ENCODE peak calls at places on chromosome 1, in ten cellular contexts. One of them, this sample, is unnamed.

GRCh38 chr1:67144696-67145095 is 9.9 kb upstream of the C1orf141 start:
- DNase-seq in activated CD8-positive, alpha-beta T cell treated with anti-CD3 and anti-CD28 coated beads for 36 hours: peak
- DNase-seq in GM06990: no peak
- DNase-seq in A673: peak
- DNase-seq in colonic mucosa: no peak
- DNase-seq in Calu3: no peak
- DNase-seq in astrocyte of the spinal cord: no peak
- DNase-seq in A549: no peak
- DNase-seq in cardiac fibroblast: peak
- DNase-seq in BE2C: no peak
- DNase-seq in this sample: no peak

GRCh38 chr1:78045850-78046778 is at the start of gene GIPC2:
- DNase-seq in activated CD8-positive, alpha-beta T cell treated with anti-CD3 and anti-CD28 coated beads for 36 hours: peak
- DNase-seq in GM06990: peak
- DNase-seq in A673: peak
- DNase-seq in colonic mucosa: peak
- DNase-seq in Calu3: peak
- DNase-seq in astrocyte of the spinal cord: peak
- DNase-seq in A549: no peak
- DNase-seq in cardiac fibroblast: peak
- DNase-seq in BE2C: no peak
- DNase-seq in this sample: peak

GRCh38 chr1:228420968-228421826 is 4.5 kb upstream of the TRIM17 start:
- DNase-seq in activated CD8-positive, alpha-beta T cell treated with anti-CD3 and anti-CD28 coated beads for 36 hours: no peak
- DNase-seq in GM06990: no peak
- DNase-seq in A673: no peak
- DNase-seq in colonic mucosa: no peak
- DNase-seq in Calu3: no peak
- DNase-seq in astrocyte of the spinal cord: no peak
- DNase-seq in A549: no peak
- DNase-seq in cardiac fibroblast: no peak
- DNase-seq in BE2C: no peak
- DNase-seq in this sample: no peak

GRCh38 chr1:183178490-183178889 is 7.6 kb upstream of the LAMC2 start:
- DNase-seq in activated CD8-positive, alpha-beta T cell treated with anti-CD3 and anti-CD28 coated beads for 36 hours: no peak
- DNase-seq in GM06990: no peak
- DNase-seq in A673: no peak
- DNase-seq in colonic mucosa: no peak
- DNase-seq in Calu3: no peak
- DNase-seq in astrocyte of the spinal cord: no peak
- DNase-seq in A549: no peak
- DNase-seq in cardiac fibroblast: peak
- DNase-seq in BE2C: no peak
- DNase-seq in this sample: no peak

GRCh38 chr1:162389021-162389818 is 7.7 kb downstream of the C1orf226 start:
- DNase-seq in activated CD8-positive, alpha-beta T cell treated with anti-CD3 and anti-CD28 coated beads for 36 hours: no peak
- DNase-seq in GM06990: no peak
- DNase-seq in A673: peak
- DNase-seq in colonic mucosa: no peak
- DNase-seq in Calu3: no peak
- DNase-seq in astrocyte of the spinal cord: peak
- DNase-seq in A549: no peak
- DNase-seq in cardiac fibroblast: no peak
- DNase-seq in BE2C: no peak
- DNase-seq in this sample: no peak

GRCh38 chr1:66298427-66298826 is 235.5 kb upstream of the SGIP1 start:
- DNase-seq in activated CD8-positive, alpha-beta T cell treated with anti-CD3 and anti-CD28 coated beads for 36 hours: no peak
- DNase-seq in GM06990: no peak
- DNase-seq in A673: no peak
- DNase-seq in colonic mucosa: peak
- DNase-seq in Calu3: peak
- DNase-seq in astrocyte of the spinal cord: peak
- DNase-seq in A549: no peak
- DNase-seq in cardiac fibroblast: no peak
- DNase-seq in BE2C: no peak
- DNase-seq in this sample: no peak

GRCh38 chr1:200890818-200891773 is 3.6 kb upstream of the INAVA start:
- DNase-seq in activated CD8-positive, alpha-beta T cell treated with anti-CD3 and anti-CD28 coated beads for 36 hours: peak
- DNase-seq in GM06990: peak
- DNase-seq in A673: peak
- DNase-seq in colonic mucosa: peak
- DNase-seq in Calu3: peak
- DNase-seq in astrocyte of the spinal cord: peak
- DNase-seq in A549: peak
- DNase-seq in cardiac fibroblast: peak
- DNase-seq in BE2C: peak
- DNase-seq in this sample: peak

GRCh38 chr1:83931658-83932253 is 67.2 kb downstream of the TTLL7 start:
- DNase-seq in activated CD8-positive, alpha-beta T cell treated with anti-CD3 and anti-CD28 coated beads for 36 hours: peak
- DNase-seq in GM06990: peak
- DNase-seq in A673: peak
- DNase-seq in colonic mucosa: peak
- DNase-seq in Calu3: peak
- DNase-seq in astrocyte of the spinal cord: peak
- DNase-seq in A549: peak
- DNase-seq in cardiac fibroblast: peak
- DNase-seq in BE2C: peak
- DNase-seq in this sample: peak

GRCh38 chr1:72177711-72178110 is 104.6 kb downstream of the NEGR1 start:
- DNase-seq in activated CD8-positive, alpha-beta T cell treated with anti-CD3 and anti-CD28 coated beads for 36 hours: no peak
- DNase-seq in GM06990: no peak
- DNase-seq in A673: no peak
- DNase-seq in colonic mucosa: no peak
- DNase-seq in Calu3: no peak
- DNase-seq in astrocyte of the spinal cord: peak
- DNase-seq in A549: no peak
- DNase-seq in cardiac fibroblast: no peak
- DNase-seq in BE2C: no peak
- DNase-seq in this sample: no peak

GRCh38 chr1:150805899-150806298 is 2.2 kb downstream of the CTSK start:
- DNase-seq in activated CD8-positive, alpha-beta T cell treated with anti-CD3 and anti-CD28 coated beads for 36 hours: no peak
- DNase-seq in GM06990: no peak
- DNase-seq in A673: no peak
- DNase-seq in colonic mucosa: no peak
- DNase-seq in Calu3: no peak
- DNase-seq in astrocyte of the spinal cord: no peak
- DNase-seq in A549: no peak
- DNase-seq in cardiac fibroblast: no peak
- DNase-seq in BE2C: no peak
- DNase-seq in this sample: no peak

GRCh38 chr1:238469146-238469601 is 578.5 kb upstream of the ZP4 start:
- DNase-seq in activated CD8-positive, alpha-beta T cell treated with anti-CD3 and anti-CD28 coated beads for 36 hours: no peak
- DNase-seq in GM06990: no peak
- DNase-seq in A673: no peak
- DNase-seq in colonic mucosa: no peak
- DNase-seq in Calu3: no peak
- DNase-seq in astrocyte of the spinal cord: peak
- DNase-seq in A549: no peak
- DNase-seq in cardiac fibroblast: peak
- DNase-seq in BE2C: no peak
- DNase-seq in this sample: no peak

GRCh38 chr1:101098327-101098726 is 72.7 kb upstream of the DPH5 start:
- DNase-seq in activated CD8-positive, alpha-beta T cell treated with anti-CD3 and anti-CD28 coated beads for 36 hours: no peak
- DNase-seq in GM06990: no peak
- DNase-seq in A673: no peak
- DNase-seq in colonic mucosa: no peak
- DNase-seq in Calu3: no peak
- DNase-seq in astrocyte of the spinal cord: no peak
- DNase-seq in A549: no peak
- DNase-seq in cardiac fibroblast: no peak
- DNase-seq in BE2C: no peak
- DNase-seq in this sample: no peak

GRCh38 chr1:4273747-4274146 is 373.7 kb upstream of the C1orf174 start:
- DNase-seq in activated CD8-positive, alpha-beta T cell treated with anti-CD3 and anti-CD28 coated beads for 36 hours: no peak
- DNase-seq in GM06990: no peak
- DNase-seq in A673: no peak
- DNase-seq in colonic mucosa: no peak
- DNase-seq in Calu3: no peak
- DNase-seq in astrocyte of the spinal cord: no peak
- DNase-seq in A549: no peak
- DNase-seq in cardiac fibroblast: no peak
- DNase-seq in BE2C: no peak
- DNase-seq in this sample: no peak

GRCh38 chr1:150626150-150626549 is 3.3 kb downstream of the ENSA start:
- DNase-seq in activated CD8-positive, alpha-beta T cell treated with anti-CD3 and anti-CD28 coated beads for 36 hours: no peak
- DNase-seq in GM06990: no peak
- DNase-seq in A673: no peak
- DNase-seq in colonic mucosa: no peak
- DNase-seq in Calu3: no peak
- DNase-seq in astrocyte of the spinal cord: no peak
- DNase-seq in A549: no peak
- DNase-seq in cardiac fibroblast: no peak
- DNase-seq in BE2C: no peak
- DNase-seq in this sample: no peak

GRCh38 chr1:113761937-113762336 is 2.7 kb upstream of the PHTF1 start:
- DNase-seq in activated CD8-positive, alpha-beta T cell treated with anti-CD3 and anti-CD28 coated beads for 36 hours: no peak
- DNase-seq in GM06990: no peak
- DNase-seq in A673: no peak
- DNase-seq in colonic mucosa: no peak
- DNase-seq in Calu3: no peak
- DNase-seq in astrocyte of the spinal cord: no peak
- DNase-seq in A549: no peak
- DNase-seq in cardiac fibroblast: no peak
- DNase-seq in BE2C: no peak
- DNase-seq in this sample: no peak

GRCh38 chr1:209389258-209389657 is 194.3 kb upstream of the CAMK1G start:
- DNase-seq in activated CD8-positive, alpha-beta T cell treated with anti-CD3 and anti-CD28 coated beads for 36 hours: no peak
- DNase-seq in GM06990: no peak
- DNase-seq in A673: no peak
- DNase-seq in colonic mucosa: no peak
- DNase-seq in Calu3: peak
- DNase-seq in astrocyte of the spinal cord: peak
- DNase-seq in A549: peak
- DNase-seq in cardiac fibroblast: peak
- DNase-seq in BE2C: no peak
- DNase-seq in this sample: no peak

GRCh38 chr1:235617140-235617539 is 32.4 kb downstream of the GNG4 start:
- DNase-seq in activated CD8-positive, alpha-beta T cell treated with anti-CD3 and anti-CD28 coated beads for 36 hours: no peak
- DNase-seq in GM06990: no peak
- DNase-seq in A673: no peak
- DNase-seq in colonic mucosa: no peak
- DNase-seq in Calu3: no peak
- DNase-seq in astrocyte of the spinal cord: no peak
- DNase-seq in A549: no peak
- DNase-seq in cardiac fibroblast: no peak
- DNase-seq in BE2C: no peak
- DNase-seq in this sample: no peak

DNA sequence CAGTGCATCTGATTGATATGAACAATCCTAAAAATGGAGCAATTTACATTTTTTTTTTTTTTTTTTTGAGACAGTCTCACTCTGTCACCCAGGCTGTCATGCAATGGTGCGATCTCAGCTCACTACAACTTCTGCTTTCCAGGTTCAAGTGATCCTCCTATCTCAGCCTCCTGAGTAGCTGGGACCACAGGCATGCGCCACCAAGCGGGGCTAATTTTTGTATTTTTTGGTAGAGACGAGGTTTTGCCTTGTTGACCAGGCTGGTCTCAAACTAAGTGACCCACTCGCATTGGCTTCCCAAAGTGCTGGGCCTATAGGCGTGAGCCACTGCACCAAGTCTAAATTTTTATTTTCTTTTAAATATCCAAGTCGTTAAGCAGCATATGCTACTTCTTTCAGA is 109.0 kb downstream of the FAF1 start:
- DNase-seq in activated CD8-positive, alpha-beta T cell treated with anti-CD3 and anti-CD28 coated beads for 36 hours: no peak
- DNase-seq in GM06990: no peak
- DNase-seq in A673: no peak
- DNase-seq in colonic mucosa: no peak
- DNase-seq in Calu3: no peak
- DNase-seq in astrocyte of the spinal cord: no peak
- DNase-seq in A549: no peak
- DNase-seq in cardiac fibroblast: no peak
- DNase-seq in BE2C: no peak
- DNase-seq in this sample: no peak
- TF ChIP-seq CTCF in activated CD8-positive, alpha-beta T cell treated with anti-CD3 and anti-CD28 coated beads for 36 hours: no peak
- TF ChIP-seq CTCF in GM06990: no peak
- TF ChIP-seq CTCF in A673: no peak
- TF ChIP-seq CTCF in colonic mucosa: no peak
- TF ChIP-seq CTCF in Calu3: no peak
- TF ChIP-seq CTCF in astrocyte of the spinal cord: no peak
- TF ChIP-seq CTCF in A549: no peak
- TF ChIP-seq CTCF in cardiac fibroblast: no peak
- TF ChIP-seq CTCF in BE2C: no peak
- TF ChIP-seq CTCF in this sample: no peak

GRCh38 chr1:111270781-111271463 is 19.7 kb upstream of the CHIA start:
- DNase-seq in activated CD8-positive, alpha-beta T cell treated with anti-CD3 and anti-CD28 coated beads for 36 hours: peak
- DNase-seq in GM06990: peak
- DNase-seq in A673: no peak
- DNase-seq in colonic mucosa: no peak
- DNase-seq in Calu3: no peak
- DNase-seq in astrocyte of the spinal cord: no peak
- DNase-seq in A549: no peak
- DNase-seq in cardiac fibroblast: no peak
- DNase-seq in BE2C: no peak
- DNase-seq in this sample: no peak
- TF ChIP-seq CTCF in activated CD8-positive, alpha-beta T cell treated with anti-CD3 and anti-CD28 coated beads for 36 hours: no peak
- TF ChIP-seq CTCF in GM06990: no peak
- TF ChIP-seq CTCF in A673: no peak
- TF ChIP-seq CTCF in colonic mucosa: no peak
- TF ChIP-seq CTCF in Calu3: no peak
- TF ChIP-seq CTCF in astrocyte of the spinal cord: no peak
- TF ChIP-seq CTCF in A549: no peak
- TF ChIP-seq CTCF in cardiac fibroblast: no peak
- TF ChIP-seq CTCF in BE2C: no peak
- TF ChIP-seq CTCF in this sample: no peak

DNA sequence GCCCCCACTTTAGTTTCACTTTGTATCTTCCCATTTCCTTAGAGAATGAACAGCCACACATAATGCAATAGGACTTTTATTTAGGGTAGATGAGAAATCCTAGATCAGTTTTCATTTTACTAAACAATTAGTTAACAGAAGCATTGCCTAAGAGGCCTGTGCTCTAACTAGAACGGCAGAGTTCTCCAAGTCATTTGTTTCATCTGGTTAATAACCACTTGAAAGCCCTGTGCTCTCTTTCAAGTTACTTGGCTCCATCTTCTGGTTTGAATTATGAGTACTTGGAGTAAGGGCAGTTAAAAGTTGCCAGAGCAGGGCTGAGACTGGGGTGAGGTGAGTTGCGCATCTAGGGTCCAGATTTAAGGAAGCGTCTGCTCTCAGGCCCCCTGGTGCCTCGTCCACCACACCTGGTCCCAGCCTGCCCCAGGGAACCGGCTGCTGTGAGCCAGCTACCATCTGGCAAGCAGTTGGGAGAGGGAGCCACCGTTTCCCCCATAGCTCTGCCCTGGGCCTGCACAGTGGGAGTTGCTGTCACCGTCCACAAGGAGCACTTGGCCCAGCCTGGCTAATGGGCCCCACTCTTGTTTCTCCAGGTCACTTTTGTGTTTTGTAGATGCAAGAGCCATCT is 18.1 kb upstream of the SLC44A3 start:
- DNase-seq in activated CD8-positive, alpha-beta T cell treated with anti-CD3 and anti-CD28 coated beads for 36 hours: no peak
- DNase-seq in GM06990: no peak
- DNase-seq in A673: peak
- DNase-seq in colonic mucosa: peak
- DNase-seq in Calu3: peak
- DNase-seq in astrocyte of the spinal cord: peak
- DNase-seq in A549: peak
- DNase-seq in cardiac fibroblast: peak
- DNase-seq in BE2C: peak
- DNase-seq in this sample: no peak
- TF ChIP-seq CTCF in activated CD8-positive, alpha-beta T cell treated with anti-CD3 and anti-CD28 coated beads for 36 hours: no peak
- TF ChIP-seq CTCF in GM06990: peak
- TF ChIP-seq CTCF in A673: peak
- TF ChIP-seq CTCF in colonic mucosa: peak
- TF ChIP-seq CTCF in Calu3: peak
- TF ChIP-seq CTCF in astrocyte of the spinal cord: peak
- TF ChIP-seq CTCF in A549: peak
- TF ChIP-seq CTCF in cardiac fibroblast: peak
- TF ChIP-seq CTCF in BE2C: peak
- TF ChIP-seq CTCF in this sample: no peak

GRCh38 chr1:196609114-196609737 is 986 bp upstream of the KCNT2 start:
- DNase-seq in activated CD8-positive, alpha-beta T cell treated with anti-CD3 and anti-CD28 coated beads for 36 hours: no peak
- DNase-seq in GM06990: no peak
- DNase-seq in A673: no peak
- DNase-seq in colonic mucosa: no peak
- DNase-seq in Calu3: peak
- DNase-seq in astrocyte of the spinal cord: peak
- DNase-seq in A549: peak
- DNase-seq in cardiac fibroblast: no peak
- DNase-seq in BE2C: peak
- DNase-seq in this sample: peak
- TF ChIP-seq CTCF in activated CD8-positive, alpha-beta T cell treated with anti-CD3 and anti-CD28 coated beads for 36 hours: no peak
- TF ChIP-seq CTCF in GM06990: no peak
- TF ChIP-seq CTCF in A673: no peak
- TF ChIP-seq CTCF in colonic mucosa: no peak
- TF ChIP-seq CTCF in Calu3: no peak
- TF ChIP-seq CTCF in astrocyte of the spinal cord: peak
- TF ChIP-seq CTCF in A549: no peak
- TF ChIP-seq CTCF in cardiac fibroblast: no peak
- TF ChIP-seq CTCF in BE2C: peak
- TF ChIP-seq CTCF in this sample: no peak